ENCODE peak calls at places on chromosomes 6 and 20, in six cellular contexts. K is uterus; O is CD4-positive, alpha-beta T cell; F is HTR-8/SVneo; W is NCI-H460; U is GM12865. J is an unnamed sample.

GRCh38 chr20:11324990-11325389 is 592.7 kb upstream of the BTBD3 start:
- DNase-seq in K (no peak), W (no peak), U (no peak), F (no peak), O (no peak), J (no peak)

GRCh38 chr20:57611605-57612311 is 8.5 kb downstream of the ZBP1 start:
- DNase-seq in F (no peak), O (no peak), U (no peak), W (no peak), K (no peak), J (no peak)

GRCh38 chr6:140319209-140319608 is 944.8 kb upstream of the CITED2 start:
- DNase-seq in O (no peak), W (no peak), U (peak; percentile 45), F (peak; percentile 7), K (no peak), J (peak; percentile 24)

GRCh38 chr6:30819287-30819917 is 64.9 kb upstream of the DDR1 start:
- DNase-seq in U (no peak), O (no peak), F (no peak), W (no peak), K (no peak), J (no peak)

GRCh38 chr6:104928141-104928540 is 28.8 kb upstream of the LIN28B start:
- DNase-seq in W (no peak), F (no peak), K (no peak), O (no peak), U (no peak), J (no peak)

GRCh38 chr6:163782436-163783003 is 368.0 kb downstream of the QKI start:
- DNase-seq in U (peak; percentile 63), O (no peak), W (no peak), F (no peak), K (no peak), J (no peak)

GRCh38 chr6:6588064-6588923 is at the start of gene LY86:
- DNase-seq in F (no peak), K (peak; percentile 27), W (no peak), U (peak; percentile 95), O (no peak), J (peak; percentile 98)

GRCh38 chr20:58669287-58670006 is 18.4 kb downstream of the STX16 start:
- DNase-seq in F (no peak), U (peak; percentile 53), W (no peak), K (no peak), O (no peak), J (no peak)

GRCh38 chr6:161586866-161587265 is 313.0 kb upstream of the AGPAT4 start:
- DNase-seq in K (no peak), F (no peak), W (no peak), U (no peak), O (no peak), J (no peak)

GRCh38 chr20:57513199-57513598 is 11.7 kb downstream of the CTCFL start:
- DNase-seq in W (no peak), F (no peak), O (no peak), U (no peak), K (no peak), J (no peak)

GRCh38 chr6:154167163-154167562 is 128.1 kb downstream of the OPRM1 start:
- DNase-seq in O (no peak), W (no peak), K (no peak), U (no peak), F (no peak), J (no peak)